ENCODE peak calls at places on chromosomes 11 and 22, in five cellular contexts. M is activated CD8-positive, alpha-beta memory T cell treated with anti-CD3 and anti-CD28 coated beads for 1 hour; F is fibroblast of the aortic adventitia; Z is GM12891; N is left cardiac atrium. A is an unnamed sample.

GRCh38 chr11:123382555-123383074 is 47.5 kb upstream of the GRAMD1B start:
- DNase-seq in M (no peak), F (no peak), Z (no peak), N (no peak), A (no peak)

GRCh38 chr11:2166091-2166851 is 5.3 kb upstream of the INS start:
- DNase-seq in M (no peak), F (no peak), Z (peak), N (no peak), A (no peak)

GRCh38 chr11:128772814-128773213 is 78.9 kb downstream of the FLI1 start:
- DNase-seq in M (peak), F (no peak), Z (no peak), N (peak), A (peak)

GRCh38 chr11:45145421-45146071 is 893 bp upstream of the PRDM11 start:
- DNase-seq in M (no peak), F (peak), Z (no peak), N (peak), A (no peak)

GRCh38 chr11:1403721-1404460 is 14.2 kb downstream of the BRSK2 start:
- DNase-seq in M (no peak), F (no peak), Z (no peak), N (no peak), A (no peak)

GRCh38 chr11:131906963-131907362 is 536.5 kb downstream of the NTM start:
- DNase-seq in M (no peak), F (peak), Z (no peak), N (no peak), A (no peak)

GRCh38 chr11:74717211-74717997 is 13.8 kb downstream of the CHRDL2 start:
- DNase-seq in M (no peak), F (peak), Z (no peak), N (peak), A (no peak)

GRCh38 chr11:115548878-115549528 is 44.8 kb upstream of the CADM1 start:
- DNase-seq in M (no peak), F (no peak), Z (no peak), N (no peak), A (no peak)

GRCh38 chr11:93737904-93738612 is 3.2 kb downstream of the TAF1D start:
- DNase-seq in M (no peak), F (no peak), Z (no peak), N (no peak), A (no peak)

GRCh38 chr11:107354780-107355179 is 102.8 kb downstream of the CWF19L2 start:
- DNase-seq in M (no peak), F (no peak), Z (no peak), N (no peak), A (no peak)

GRCh38 chr11:77589521-77590193 is at the start of gene AQP11:
- DNase-seq in M (no peak), F (peak), Z (peak), N (peak), A (peak)

GRCh38 chr11:113376156-113376555 is 11.4 kb upstream of the ANKK1 start:
- DNase-seq in M (no peak), F (peak), Z (no peak), N (no peak), A (no peak)

GRCh38 chr22:44359496-44360110 is 46.9 kb upstream of the SHISAL1 start:
- DNase-seq in M (no peak), F (no peak), Z (no peak), N (peak), A (no peak)

GRCh38 chr11:75562836-75563484 is 907 bp downstream of the SERPINH1 start:
- DNase-seq in M (no peak), F (peak), Z (no peak), N (peak), A (no peak)

GRCh38 chr11:108871152-108871551 is 206.3 kb downstream of the DDX10 start:
- DNase-seq in M (no peak), F (peak), Z (no peak), N (peak), A (no peak)

GRCh38 chr11:113251281-113251680 is 63.1 kb upstream of the TTC12 start:
- DNase-seq in M (no peak), F (no peak), Z (no peak), N (no peak), A (no peak)

A was measured in T-cell.